ENCODE peak calls at places on chromosomes 7 and 10, in four cellular contexts. One of them, this sample, is unnamed. For H3K4me1, the result is how much of the 10 kb centered on the place peaks cover.

GRCh38 chr10:60384708-60385398 is 4.8 kb downstream of the ANK3 start:
- DNase-seq in mesendoderm: peak
- DNase-seq in H9: no peak
- DNase-seq in H1: no peak
- DNase-seq in this sample: peak

GRCh38 chr10:126042906-126043305 is 146.5 kb downstream of the FANK1 start:
- DNase-seq in H1: no peak
- DNase-seq in mesendoderm: no peak
- DNase-seq in H9: no peak
- DNase-seq in this sample: no peak

GRCh38 chr7:116218051-116218645 is 7.8 kb downstream of the TES start:
- DNase-seq in H9: no peak
- DNase-seq in mesendoderm: no peak
- DNase-seq in H1: no peak
- DNase-seq in this sample: peak

GRCh38 chr7:155883491-155884224 is 71.4 kb upstream of the SHH start:
- DNase-seq in mesendoderm: no peak
- DNase-seq in H9: peak
- DNase-seq in H1: no peak
- DNase-seq in this sample: no peak

GRCh38 chr7:73341877-73342276 is 13.9 kb downstream of the FKBP6 start:
- DNase-seq in H9: no peak
- DNase-seq in H1: no peak
- DNase-seq in mesendoderm: peak
- DNase-seq in this sample: peak

GRCh38 chr7:95794917-95795515 is 22.7 kb downstream of the DYNC1I1 start:
- DNase-seq in mesendoderm: peak
- DNase-seq in H1: no peak
- DNase-seq in H9: peak
- DNase-seq in this sample: peak

GRCh38 chr10:101749033-101749432 is 26.9 kb downstream of the FGF8 start:
- DNase-seq in H9: peak
- DNase-seq in H1: no peak
- DNase-seq in mesendoderm: peak
- DNase-seq in this sample: no peak

GRCh38 chr10:116665541-116666125 is 44.9 kb downstream of the PNLIPRP2 start:
- DNase-seq in mesendoderm: no peak
- DNase-seq in H1: peak
- DNase-seq in H9: peak
- DNase-seq in this sample: peak

GRCh38 chr7:39819514-39819913 is 130.5 kb upstream of the CDK13 start:
- DNase-seq in H9: no peak
- DNase-seq in H1: no peak
- DNase-seq in mesendoderm: no peak
- DNase-seq in this sample: no peak

GRCh38 chr10:93437000-93437945 is 44.9 kb downstream of the MYOF start:
- DNase-seq in mesendoderm: peak
- DNase-seq in H1: peak
- DNase-seq in H9: peak
- DNase-seq in this sample: peak

GRCh38 chr10:123150229-123150985 is 2.5 kb downstream of the HMX2 start:
- DNase-seq in H9: no peak
- DNase-seq in mesendoderm: no peak
- DNase-seq in H1: no peak
- DNase-seq in this sample: no peak

GRCh38 chr10:69051303-69051702 is 36.6 kb upstream of the SRGN start:
- DNase-seq in H9: no peak
- DNase-seq in H1: no peak
- DNase-seq in mesendoderm: no peak
- DNase-seq in this sample: peak

GRCh38 chr7:151235091-151235787 is 3.0 kb downstream of the CHPF2 start:
- DNase-seq in H9: no peak
- DNase-seq in mesendoderm: no peak
- DNase-seq in H1: no peak
- DNase-seq in this sample: no peak

GRCh38 chr10:110680473-110681020 is 36.4 kb downstream of the RBM20 start:
- DNase-seq in H1: no peak
- DNase-seq in mesendoderm: no peak
- DNase-seq in H9: no peak
- DNase-seq in this sample: no peak
- H3K4me1 ChIP-seq in H1: under half
- H3K4me1 ChIP-seq in mesendoderm: under half
- H3K4me1 ChIP-seq in H9: under half
- H3K4me1 ChIP-seq in this sample: under half

DNA sequence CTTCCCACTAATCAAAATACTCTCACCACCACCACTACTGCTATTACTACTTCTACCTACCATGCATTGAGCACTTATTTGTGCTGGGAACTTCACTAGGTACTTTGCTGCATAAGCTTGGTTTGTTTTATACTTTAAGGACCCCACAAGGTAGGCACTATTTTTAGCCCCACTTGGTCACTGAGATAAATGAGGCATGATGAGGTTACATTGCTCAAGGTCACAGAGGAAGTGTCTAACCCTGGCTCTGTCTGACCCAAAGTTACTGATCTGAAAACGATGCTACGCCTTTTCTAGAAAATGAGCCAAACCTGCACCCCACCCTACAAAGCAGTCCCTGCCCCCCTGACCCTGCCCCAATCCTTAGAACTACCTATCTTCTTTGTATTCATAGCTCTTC is 35.6 kb downstream of the NRP1 start:
- DNase-seq in mesendoderm: no peak
- DNase-seq in H9: no peak
- DNase-seq in H1: no peak
- DNase-seq in this sample: no peak
- H3K56ac ChIP-seq in mesendoderm: no peak
- H3K56ac ChIP-seq in H9: no peak
- H3K56ac ChIP-seq in H1: no peak
- H3K56ac ChIP-seq in this sample: no peak

GRCh38 chr10:103767756-103768155 is 87.6 kb downstream of the SH3PXD2A start:
- DNase-seq in H1: no peak
- DNase-seq in mesendoderm: no peak
- DNase-seq in H9: no peak
- DNase-seq in this sample: peak

GRCh38 chr10:103766751-103767509 is 88.4 kb downstream of the SH3PXD2A start:
- DNase-seq in H1: no peak
- DNase-seq in H9: no peak
- DNase-seq in mesendoderm: peak
- DNase-seq in this sample: no peak

GRCh38 chr10:103765168-103765567 is 90.2 kb downstream of the SH3PXD2A start:
- DNase-seq in mesendoderm: no peak
- DNase-seq in H1: no peak
- DNase-seq in H9: no peak
- DNase-seq in this sample: peak

GRCh38 chr10:103764296-103765088 is 90.9 kb downstream of the SH3PXD2A start:
- DNase-seq in H1: no peak
- DNase-seq in mesendoderm: no peak
- DNase-seq in H9: no peak
- DNase-seq in this sample: no peak

GRCh38 chr10:103765981-103766380 is 89.4 kb downstream of the SH3PXD2A start:
- DNase-seq in mesendoderm: no peak
- DNase-seq in H9: no peak
- DNase-seq in H1: no peak
- DNase-seq in this sample: peak
- H3K4me1 ChIP-seq in mesendoderm: under half
- H3K4me1 ChIP-seq in H9: under half
- H3K4me1 ChIP-seq in H1: under half
- H3K4me1 ChIP-seq in this sample: under half

DNA sequence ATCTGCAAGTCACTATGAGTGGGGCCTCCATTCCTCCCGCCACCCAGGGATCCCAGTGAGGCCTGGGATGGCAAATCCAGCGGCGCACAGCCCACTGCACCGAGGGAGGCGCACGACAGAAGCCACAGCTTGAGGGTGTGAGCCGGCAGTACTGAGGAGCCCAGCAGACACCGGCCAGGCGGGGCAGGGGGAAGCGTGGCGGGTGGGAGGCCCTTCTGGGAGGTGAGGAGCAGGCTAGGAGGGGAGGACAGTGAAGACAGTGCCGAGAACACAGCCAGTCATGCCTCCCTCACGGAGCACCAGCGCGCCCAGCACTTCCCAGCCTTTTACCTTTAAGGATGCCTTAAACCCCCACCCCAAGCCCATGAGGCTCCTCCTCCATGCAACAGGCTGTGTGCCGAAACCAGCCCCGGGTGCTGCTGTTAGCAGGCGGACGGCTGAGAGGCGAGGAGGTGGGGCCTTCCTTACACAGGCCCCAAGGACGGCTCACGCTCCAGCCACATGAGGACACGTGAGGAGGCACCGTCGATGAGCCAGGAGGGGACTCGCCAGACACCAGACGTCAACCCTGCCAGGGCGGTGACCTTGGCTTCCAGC is 258.5 kb downstream of the PTPRN2 start:
- DNase-seq in H1: peak
- DNase-seq in mesendoderm: no peak
- DNase-seq in H9: peak
- DNase-seq in this sample: no peak
- H3K56ac ChIP-seq in H1: no peak
- H3K56ac ChIP-seq in mesendoderm: no peak
- H3K56ac ChIP-seq in H9: no peak
- H3K56ac ChIP-seq in this sample: no peak

DNA sequence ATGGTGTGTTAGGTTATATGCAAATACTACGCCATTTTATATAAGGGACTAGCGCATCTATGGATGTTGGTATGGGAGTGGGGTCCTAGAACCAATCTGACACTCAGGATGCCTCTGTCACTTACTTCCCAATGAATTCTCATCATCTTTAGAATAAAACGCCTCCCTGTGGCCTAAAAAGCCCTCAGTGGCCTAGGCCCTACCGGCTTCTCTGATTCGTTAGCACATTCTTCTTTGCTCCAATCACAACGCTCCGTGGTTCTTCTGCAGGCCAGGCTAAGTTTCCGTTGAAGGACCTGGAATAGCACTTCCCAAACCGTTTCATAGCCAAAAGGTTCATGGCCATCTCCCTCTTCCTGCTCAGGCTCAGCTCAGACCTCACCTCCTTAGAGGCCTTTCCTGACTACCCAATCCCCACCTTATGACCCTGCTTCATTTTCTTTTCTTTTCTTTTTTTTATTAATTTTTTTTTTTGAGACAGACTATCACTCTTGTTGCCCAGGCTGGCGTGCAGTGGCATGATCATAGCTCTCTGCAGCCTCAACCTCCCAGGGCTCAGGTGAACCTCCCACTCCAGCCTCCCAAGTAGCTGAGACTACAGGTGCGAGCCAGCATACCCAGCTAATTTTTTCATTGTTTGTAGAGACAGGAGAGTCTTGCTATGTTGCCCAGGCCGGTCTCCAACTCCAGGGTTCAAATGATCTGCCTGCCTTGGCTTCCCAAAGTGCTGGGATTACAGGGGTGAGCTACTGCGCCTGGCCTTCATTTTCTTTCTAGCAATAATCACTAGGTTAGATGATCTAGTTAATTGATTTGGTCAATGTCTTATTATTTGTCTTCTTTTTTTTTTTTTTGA is 24.5 kb upstream of the YWHAG start:
- DNase-seq in H1: peak
- DNase-seq in mesendoderm: peak
- DNase-seq in H9: peak
- DNase-seq in this sample: no peak
- H3K4me1 ChIP-seq in H1: under half
- H3K4me1 ChIP-seq in mesendoderm: under half
- H3K4me1 ChIP-seq in H9: under half
- H3K4me1 ChIP-seq in this sample: under half

DNA sequence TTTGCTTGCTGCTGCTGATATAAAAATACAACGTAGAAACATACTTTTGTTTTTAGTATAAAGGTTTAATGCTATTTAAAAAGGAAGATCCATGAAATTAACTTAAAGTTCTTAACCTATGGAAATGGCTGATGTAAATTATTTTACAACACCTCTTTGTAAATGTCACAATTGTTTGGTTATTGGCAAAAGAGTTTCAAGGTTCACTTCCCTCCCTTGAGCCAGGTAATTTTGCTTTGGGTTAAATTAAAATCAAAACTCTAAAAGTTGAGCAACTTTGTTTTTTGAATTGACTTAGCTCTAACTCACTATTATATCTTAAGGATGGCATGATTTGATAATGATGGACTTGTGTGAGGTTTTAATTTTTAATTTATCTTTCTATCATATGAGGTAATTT is 39.2 kb upstream of the CYP2C18 start:
- DNase-seq in H9: no peak
- DNase-seq in mesendoderm: no peak
- DNase-seq in H1: no peak
- DNase-seq in this sample: no peak
- H3K56ac ChIP-seq in H9: no peak
- H3K56ac ChIP-seq in mesendoderm: no peak
- H3K56ac ChIP-seq in H1: no peak
- H3K56ac ChIP-seq in this sample: no peak

DNA sequence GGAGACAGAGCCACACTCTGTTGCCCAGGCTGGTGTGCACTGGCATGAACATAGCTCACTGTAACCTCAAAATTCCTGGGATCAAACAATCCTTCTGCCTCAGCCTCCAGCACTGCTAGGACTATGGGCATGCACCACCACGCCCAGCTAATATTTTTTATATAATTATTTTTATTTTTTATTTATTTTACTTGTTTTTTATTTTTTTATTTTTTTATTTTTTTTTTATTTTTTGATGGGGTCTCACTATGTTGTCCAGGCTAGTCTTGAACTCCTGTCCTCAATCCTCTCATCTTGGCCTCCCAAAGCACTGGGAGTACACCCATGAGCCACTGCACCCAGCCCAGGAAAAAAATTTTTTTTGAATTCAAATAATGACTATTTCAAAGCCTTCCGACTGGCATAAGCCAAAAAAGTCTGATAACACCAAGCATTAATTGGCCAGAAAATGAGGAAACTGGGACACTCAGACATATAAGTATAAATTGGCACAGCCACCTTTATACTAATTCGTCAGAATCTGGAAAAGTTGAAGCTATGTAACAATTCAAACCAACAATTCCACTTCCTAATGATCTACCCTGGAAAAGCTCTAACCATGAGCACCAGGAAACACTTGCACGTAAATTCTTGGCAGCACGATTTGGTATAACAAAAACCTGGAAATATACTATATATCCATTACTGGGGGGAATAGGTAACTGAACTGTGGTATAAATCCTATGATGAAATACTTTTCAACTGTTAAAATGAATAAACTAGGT is 6.3 kb downstream of the ZC3HAV1 start:
- DNase-seq in mesendoderm: no peak
- DNase-seq in H1: no peak
- DNase-seq in H9: no peak
- DNase-seq in this sample: no peak
- H3K4me1 ChIP-seq in mesendoderm: under half
- H3K4me1 ChIP-seq in H1: under half
- H3K4me1 ChIP-seq in H9: under half
- H3K4me1 ChIP-seq in this sample: under half

DNA sequence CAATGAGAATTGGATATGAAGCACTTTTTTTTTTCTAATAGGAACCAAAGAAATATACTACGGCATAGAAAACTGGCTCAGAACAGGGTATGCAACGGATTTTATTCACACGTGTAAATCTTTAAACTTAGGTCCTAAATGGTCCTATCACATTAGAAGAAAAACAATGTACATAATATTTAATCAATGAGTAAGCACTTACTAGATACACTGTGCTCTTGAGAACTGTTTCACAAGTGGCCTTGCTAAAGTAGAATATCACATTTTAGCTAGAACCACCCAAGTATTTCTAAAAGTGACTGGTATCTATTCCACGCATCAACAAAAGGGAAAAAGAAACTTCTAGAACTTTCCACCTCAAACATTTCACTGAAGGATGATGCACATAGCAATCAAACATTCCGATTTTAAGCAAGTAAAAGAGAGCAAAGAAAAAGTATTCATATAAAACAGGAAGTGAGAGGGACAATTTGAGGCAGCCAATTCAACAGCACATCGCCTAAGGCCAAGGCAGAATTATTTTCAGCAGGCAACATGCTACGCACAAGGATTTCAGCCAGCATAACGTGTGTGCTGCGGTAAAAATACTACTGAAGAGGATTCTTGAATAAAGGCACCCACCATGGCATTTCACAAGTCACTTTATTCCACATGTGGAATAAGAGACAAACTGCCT is 55.8 kb downstream of the PARD3 start:
- DNase-seq in mesendoderm: no peak
- DNase-seq in H9: no peak
- DNase-seq in H1: no peak
- DNase-seq in this sample: no peak
- H3K56ac ChIP-seq in mesendoderm: no peak
- H3K56ac ChIP-seq in H9: no peak
- H3K56ac ChIP-seq in H1: no peak
- H3K56ac ChIP-seq in this sample: no peak

This sample was measured in IMR-90.